ENCODE peak calls at places on chromosomes 13 and 19, in eight cellular contexts. I is right lobe of liver; W is heart right ventricle; M is CD8-positive, alpha-beta memory T cell; A is stimulated activated CD8-positive, alpha-beta memory T cell treated with anti-CD3 and anti-CD28 coated beads, Interleukin-12 subunit alpha, Interleukin-12 subunit beta, amount 100 ng/mL, for 4 hours; Y is glutamatergic neuron; X is Calu3; V is NK-92 treated with Interleukin-12 subunit alpha and Interleukin-12 subunit beta, amount 100 ng/mL, for 24 hours. G is an unnamed sample.

GRCh38 chr13:32409561-32410440 is 18.1 kb downstream of the N4BP2L1 start:
- DNase-seq in I (peak), W (peak), M (no peak), A (no peak), Y (peak), X (no peak), V (no peak), G (no peak)

GRCh38 chr19:56125806-56126590 is 4.9 kb upstream of the ZNF787 start:
- DNase-seq in I (no peak), W (no peak), M (no peak), A (no peak), Y (no peak), X (no peak), V (no peak), G (no peak)

GRCh38 chr13:22040810-22041364 is 370.0 kb downstream of the FGF9 start:
- DNase-seq in I (no peak), W (no peak), M (peak), A (no peak), Y (no peak), X (no peak), V (no peak), G (no peak)

GRCh38 chr19:35513231-35513974 is at the start of gene DMKN:
- DNase-seq in I (no peak), W (no peak), M (no peak), A (no peak), Y (no peak), X (peak), V (no peak), G (no peak)

GRCh38 chr13:74770361-74770760 is 636.2 kb upstream of the KLF12 start:
- DNase-seq in I (no peak), W (no peak), M (no peak), A (no peak), Y (no peak), X (no peak), V (no peak), G (no peak)

GRCh38 chr19:57334191-57334590 is 13.9 kb downstream of the ZNF543 start:
- DNase-seq in I (no peak), W (no peak), M (no peak), A (no peak), Y (no peak), X (no peak), V (no peak), G (no peak)

GRCh38 chr13:39815345-39816111 is 160.1 kb downstream of the COG6 start:
- DNase-seq in I (no peak), W (no peak), M (no peak), A (no peak), Y (no peak), X (no peak), V (no peak), G (no peak)

GRCh38 chr13:57633141-57633949 is 1.8 kb downstream of the PCDH17 start:
- DNase-seq in I (peak), W (peak), M (no peak), A (no peak), Y (peak), X (no peak), V (no peak), G (no peak)

GRCh38 chr13:79492918-79493594 is 12.1 kb downstream of the NDFIP2 start:
- DNase-seq in I (no peak), W (no peak), M (no peak), A (no peak), Y (no peak), X (no peak), V (no peak), G (no peak)

GRCh38 chr19:31553112-31553843 is 204.0 kb upstream of the TSHZ3 start:
- DNase-seq in I (no peak), W (no peak), M (no peak), A (no peak), Y (no peak), X (no peak), V (no peak), G (no peak)

GRCh38 chr13:23822252-23822824 is 66.9 kb downstream of the MIPEP start:
- DNase-seq in I (no peak), W (no peak), M (no peak), A (no peak), Y (no peak), X (no peak), V (no peak), G (no peak)

GRCh38 chr13:39108746-39109145 is 70.5 kb downstream of the NHLRC3 start:
- DNase-seq in I (no peak), W (no peak), M (no peak), A (no peak), Y (no peak), X (no peak), V (no peak), G (no peak)

GRCh38 chr19:3506384-3507340 is 551 bp downstream of the FZR1 start:
- DNase-seq in I (peak), W (no peak), M (peak), A (peak), Y (no peak), X (no peak), V (no peak), G (no peak)

GRCh38 chr19:47310819-47311218 is 1.2 kb downstream of the C5AR1 start:
- DNase-seq in I (peak), W (peak), M (no peak), A (no peak), Y (no peak), X (no peak), V (no peak), G (no peak)

GRCh38 chr13:62706035-62706434 is 1290.4 kb upstream of the PCDH20 start:
- DNase-seq in I (no peak), W (no peak), M (no peak), A (no peak), Y (no peak), X (no peak), V (no peak), G (no peak)

GRCh38 chr13:98853791-98854191 is 101.3 kb upstream of the SLC15A1 start:
- DNase-seq in I (no peak), W (no peak), M (no peak), A (no peak), Y (no peak), X (no peak), V (no peak), G (no peak)

GRCh38 chr19:3664879-3665642 is 35.2 kb downstream of the PIP5K1C start:
- DNase-seq in I (no peak), W (no peak), M (no peak), A (no peak), Y (no peak), X (no peak), V (no peak), G (no peak)

GRCh38 chr13:34942732-34943674 is 933 bp downstream of the NBEA start:
- DNase-seq in I (no peak), W (peak), M (no peak), A (no peak), Y (peak), X (peak), V (no peak), G (peak)

GRCh38 chr19:7868671-7869452 is 5.3 kb downstream of the PRR36 start:
- DNase-seq in I (peak), W (peak), M (peak), A (peak), Y (peak), X (peak), V (no peak), G (peak)

GRCh38 chr19:47093254-47093653 is 20.3 kb downstream of the ZC3H4 start:
- DNase-seq in I (no peak), W (no peak), M (no peak), A (no peak), Y (no peak), X (no peak), V (peak), G (no peak)

GRCh38 chr13:35165205-35165604 is 223.1 kb downstream of the NBEA start:
- DNase-seq in I (no peak), W (no peak), M (no peak), A (no peak), Y (no peak), X (no peak), V (no peak), G (no peak)

GRCh38 chr19:44752816-44753618 is 4.5 kb downstream of the BCL3 start:
- DNase-seq in I (peak), W (peak), M (peak), A (peak), Y (no peak), X (peak), V (peak), G (peak)

G was measured in HuH-7.5.